ENCODE peak calls at places on chromosomes 4 and X, in five cellular contexts. One of them, this sample, is unnamed.

GRCh38 chrX:53440101-53440500 is 5.9 kb upstream of the HSD17B10 start:
- DNase-seq in K562: no peak
- DNase-seq in SK-N-SH: no peak
- DNase-seq in GM12878: no peak
- DNase-seq in HCT116: no peak
- DNase-seq in this sample: no peak

GRCh38 chrX:18994713-18995112 is 10.8 kb upstream of the PHKA2 start:
- DNase-seq in GM12878: no peak
- DNase-seq in SK-N-SH: no peak
- DNase-seq in HCT116: no peak
- DNase-seq in K562: no peak
- DNase-seq in this sample: peak; percentile 17

GRCh38 chr4:110484767-110485166 is 8.8 kb downstream of the ENPEP start:
- DNase-seq in GM12878: no peak
- DNase-seq in HCT116: no peak
- DNase-seq in K562: no peak
- DNase-seq in SK-N-SH: no peak
- DNase-seq in this sample: no peak

GRCh38 chr4:183204793-183205192 is 105.7 kb downstream of the WWC2 start:
- DNase-seq in HCT116: no peak
- DNase-seq in SK-N-SH: no peak
- DNase-seq in K562: no peak
- DNase-seq in GM12878: no peak
- DNase-seq in this sample: no peak

GRCh38 chr4:788006-788635 is 37.8 kb downstream of the CPLX1 start:
- DNase-seq in GM12878: no peak
- DNase-seq in HCT116: no peak
- DNase-seq in SK-N-SH: no peak
- DNase-seq in K562: no peak
- DNase-seq in this sample: no peak

GRCh38 chrX:20032201-20032600 is 41.3 kb upstream of the BCLAF3 start:
- DNase-seq in SK-N-SH: peak; percentile 35
- DNase-seq in GM12878: no peak
- DNase-seq in K562: no peak
- DNase-seq in HCT116: no peak
- DNase-seq in this sample: no peak

GRCh38 chr4:160038560-160038959 is 935.7 kb downstream of the RAPGEF2 start:
- DNase-seq in SK-N-SH: no peak
- DNase-seq in HCT116: no peak
- DNase-seq in K562: no peak
- DNase-seq in GM12878: no peak
- DNase-seq in this sample: no peak

GRCh38 chr4:1072830-1073446 is 40.4 kb downstream of the RNF212 start:
- DNase-seq in GM12878: no peak
- DNase-seq in SK-N-SH: peak; percentile 61
- DNase-seq in HCT116: peak; percentile 71
- DNase-seq in K562: peak; percentile 40
- DNase-seq in this sample: peak; percentile 72

GRCh38 chr4:168304744-168305459 is 13.7 kb downstream of the DDX60 start:
- DNase-seq in SK-N-SH: no peak
- DNase-seq in HCT116: no peak
- DNase-seq in K562: no peak
- DNase-seq in GM12878: no peak
- DNase-seq in this sample: no peak

GRCh38 chr4:137967480-137968190 is 274.5 kb downstream of the SLC7A11 start:
- DNase-seq in HCT116: no peak
- DNase-seq in GM12878: no peak
- DNase-seq in K562: peak; percentile 5
- DNase-seq in SK-N-SH: no peak
- DNase-seq in this sample: no peak

GRCh38 chrX:23008431-23009099 is 8.8 kb downstream of the DDX53 start:
- DNase-seq in SK-N-SH: peak; percentile 20
- DNase-seq in K562: no peak
- DNase-seq in GM12878: no peak
- DNase-seq in HCT116: peak; percentile 6
- DNase-seq in this sample: peak; percentile 1

GRCh38 chr4:142497606-142498005 is 348.5 kb downstream of the INPP4B start:
- DNase-seq in HCT116: no peak
- DNase-seq in K562: no peak
- DNase-seq in GM12878: no peak
- DNase-seq in SK-N-SH: no peak
- DNase-seq in this sample: no peak

GRCh38 chr4:48665555-48666186 is 114.4 kb downstream of the FRYL start:
- DNase-seq in GM12878: no peak
- DNase-seq in HCT116: peak; percentile 2
- DNase-seq in K562: no peak
- DNase-seq in SK-N-SH: no peak
- DNase-seq in this sample: no peak

GRCh38 chrX:63506320-63506719 is 155.2 kb upstream of the SPIN4 start:
- DNase-seq in GM12878: no peak
- DNase-seq in K562: no peak
- DNase-seq in SK-N-SH: peak; percentile 7
- DNase-seq in HCT116: peak; percentile 15
- DNase-seq in this sample: peak; percentile 15

GRCh38 chrX:115393271-115393670 is 103.8 kb downstream of the LUZP4 start:
- DNase-seq in HCT116: no peak
- DNase-seq in SK-N-SH: no peak
- DNase-seq in GM12878: no peak
- DNase-seq in K562: no peak
- DNase-seq in this sample: peak; percentile 46

GRCh38 chrX:85024044-85024443 is 20.4 kb downstream of the APOOL start:
- DNase-seq in SK-N-SH: no peak
- DNase-seq in HCT116: no peak
- DNase-seq in K562: no peak
- DNase-seq in GM12878: no peak
- DNase-seq in this sample: no peak

GRCh38 chr4:123699823-123700822 is 303.5 kb downstream of the SPRY1 start:
- DNase-seq in K562: no peak
- DNase-seq in GM12878: no peak
- DNase-seq in SK-N-SH: no peak
- DNase-seq in HCT116: no peak
- DNase-seq in this sample: peak; percentile 31

GRCh38 chr4:116217781-116218180 is 867.6 kb downstream of the TRAM1L1 start:
- DNase-seq in SK-N-SH: no peak
- DNase-seq in HCT116: no peak
- DNase-seq in K562: no peak
- DNase-seq in GM12878: no peak
- DNase-seq in this sample: no peak

GRCh38 chr4:128229458-128229805 is 58.2 kb downstream of the PGRMC2 start:
- DNase-seq in K562: no peak
- DNase-seq in HCT116: no peak
- DNase-seq in SK-N-SH: no peak
- DNase-seq in GM12878: no peak
- DNase-seq in this sample: no peak
- TF ChIP-seq ZBTB33 in K562: no peak
- TF ChIP-seq ZBTB33 in HCT116: no peak
- TF ChIP-seq ZBTB33 in SK-N-SH: no peak
- TF ChIP-seq ZBTB33 in GM12878: no peak
- TF ChIP-seq ZBTB33 in this sample: no peak

DNA sequence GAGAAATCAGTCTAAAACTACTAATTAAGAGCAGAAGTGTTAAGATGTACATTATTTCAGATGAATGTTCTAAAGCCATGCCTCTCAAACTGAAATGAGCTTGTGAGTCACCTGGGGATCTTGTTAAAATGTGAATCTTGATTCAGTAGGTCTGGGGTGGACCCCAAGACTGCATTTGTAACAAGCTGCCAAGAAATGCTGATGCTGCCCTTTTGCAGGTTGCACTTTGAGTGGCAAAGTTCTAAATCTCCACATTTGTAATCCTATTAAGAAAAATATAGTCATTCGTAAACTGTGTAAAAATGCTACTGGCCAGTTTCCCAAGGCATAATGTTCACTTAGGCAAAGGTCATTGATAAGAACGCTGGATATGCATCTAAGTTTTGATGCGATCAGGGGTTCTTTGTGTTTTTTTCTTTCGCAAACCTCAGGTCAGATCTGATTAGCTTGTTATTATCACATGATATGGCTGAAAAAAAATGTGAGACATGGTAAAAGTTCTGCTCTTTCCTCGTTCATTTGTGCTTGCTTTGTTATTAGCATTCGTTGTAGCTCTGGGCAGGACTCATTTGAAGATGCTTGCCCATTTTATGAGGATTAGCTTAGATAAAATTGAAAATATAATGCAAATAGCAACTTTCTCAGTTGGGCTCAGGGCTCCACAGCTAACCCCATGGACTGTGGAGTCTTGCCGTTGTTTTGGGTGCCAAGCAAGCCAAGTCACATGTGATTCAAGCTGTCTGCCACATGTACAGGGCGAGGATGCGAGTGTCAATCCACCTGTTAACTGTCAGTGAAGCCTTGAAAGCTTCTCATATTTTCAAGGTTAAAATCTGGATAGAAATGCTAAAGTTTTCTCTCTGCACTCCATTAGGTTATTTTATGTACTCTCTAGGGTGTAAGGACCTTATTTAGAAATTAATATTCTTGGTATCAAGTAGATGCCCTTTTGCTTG is 12.1 kb downstream of the TBC1D1 start:
- DNase-seq in GM12878: no peak
- DNase-seq in SK-N-SH: no peak
- DNase-seq in K562: no peak
- DNase-seq in HCT116: no peak
- DNase-seq in this sample: no peak
- TF ChIP-seq ZBTB33 in GM12878: no peak
- TF ChIP-seq ZBTB33 in SK-N-SH: no peak
- TF ChIP-seq ZBTB33 in K562: no peak
- TF ChIP-seq ZBTB33 in HCT116: no peak
- TF ChIP-seq ZBTB33 in this sample: no peak

DNA sequence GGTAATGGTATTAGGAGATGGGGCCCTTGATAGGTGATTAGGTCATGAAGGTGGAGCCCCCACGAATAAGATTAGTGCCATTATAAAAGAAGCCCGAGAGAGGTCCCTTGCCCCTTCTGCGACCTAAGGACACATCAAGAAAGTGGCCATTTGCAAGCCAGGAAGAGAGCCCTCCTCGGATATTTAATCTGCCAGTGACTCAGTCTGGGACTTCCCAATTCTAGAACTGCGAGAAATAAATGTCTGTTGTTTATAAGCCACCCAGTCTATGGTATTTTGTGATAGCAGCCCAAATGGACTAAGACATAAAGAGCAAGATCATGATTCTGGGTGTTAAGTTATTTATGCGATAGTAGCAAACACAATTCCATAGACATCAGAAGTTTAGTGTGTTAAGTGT is 192.2 kb downstream of the LDB2 start:
- DNase-seq in HCT116: no peak
- DNase-seq in SK-N-SH: no peak
- DNase-seq in GM12878: no peak
- DNase-seq in K562: no peak
- DNase-seq in this sample: no peak
- TF ChIP-seq ZBTB33 in HCT116: no peak
- TF ChIP-seq ZBTB33 in SK-N-SH: no peak
- TF ChIP-seq ZBTB33 in GM12878: no peak
- TF ChIP-seq ZBTB33 in K562: no peak
- TF ChIP-seq ZBTB33 in this sample: no peak

DNA sequence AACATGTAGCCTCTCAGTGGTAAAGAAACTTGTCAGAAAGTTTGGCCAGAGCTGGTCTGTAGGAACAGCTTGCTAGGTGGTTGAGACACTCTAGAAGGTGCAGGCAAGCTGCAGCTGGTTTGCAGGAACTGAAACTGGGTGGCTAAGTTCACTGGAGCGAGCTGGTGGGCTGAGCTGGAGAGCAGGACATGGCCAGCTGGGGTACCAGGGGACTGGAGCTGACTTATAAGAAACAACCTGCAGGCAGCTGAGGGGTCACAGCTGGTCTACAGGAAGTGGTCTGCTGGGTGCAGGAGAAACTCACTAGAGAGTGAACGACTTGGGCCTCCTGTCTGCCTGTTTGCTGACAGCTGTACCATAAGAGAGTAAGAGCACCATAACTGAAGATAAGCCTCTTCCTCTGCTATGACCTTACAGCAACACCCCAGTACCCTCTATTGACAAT is 157.1 kb upstream of the LNX1 start:
- DNase-seq in SK-N-SH: no peak
- DNase-seq in HCT116: no peak
- DNase-seq in GM12878: peak; percentile 96
- DNase-seq in K562: no peak
- DNase-seq in this sample: no peak
- TF ChIP-seq ZBTB33 in SK-N-SH: no peak
- TF ChIP-seq ZBTB33 in HCT116: no peak
- TF ChIP-seq ZBTB33 in GM12878: no peak
- TF ChIP-seq ZBTB33 in K562: no peak
- TF ChIP-seq ZBTB33 in this sample: no peak

GRCh38 chr4:158841540-158841939 is 72.7 kb downstream of the FNIP2 start:
- DNase-seq in SK-N-SH: no peak
- DNase-seq in K562: no peak
- DNase-seq in GM12878: no peak
- DNase-seq in HCT116: no peak
- DNase-seq in this sample: no peak
- TF ChIP-seq ZBTB33 in SK-N-SH: no peak
- TF ChIP-seq ZBTB33 in K562: no peak
- TF ChIP-seq ZBTB33 in GM12878: no peak
- TF ChIP-seq ZBTB33 in HCT116: no peak
- TF ChIP-seq ZBTB33 in this sample: no peak

DNA sequence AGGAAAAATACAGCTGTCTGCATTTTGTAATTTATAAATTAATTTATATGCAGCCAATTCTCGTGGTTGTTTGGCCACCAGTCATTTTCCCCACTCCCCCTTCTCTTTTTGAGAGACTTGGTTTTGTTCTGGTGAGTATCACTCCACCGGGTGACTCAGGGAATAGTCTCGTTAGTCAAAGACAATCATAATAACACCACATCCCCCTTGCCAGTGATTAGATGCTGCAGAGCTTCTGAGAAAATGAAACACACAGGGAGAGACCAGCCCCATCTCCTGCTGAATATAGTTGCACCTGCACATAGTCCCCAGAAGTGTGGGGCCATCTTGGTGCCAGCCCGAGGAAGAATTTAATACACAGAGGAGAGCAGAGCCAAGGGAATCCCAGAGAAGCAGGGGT is 8.0 kb upstream of the FNIP2 start:
- DNase-seq in HCT116: no peak
- DNase-seq in GM12878: no peak
- DNase-seq in SK-N-SH: no peak
- DNase-seq in K562: no peak
- DNase-seq in this sample: no peak
- TF ChIP-seq ZBTB33 in HCT116: no peak
- TF ChIP-seq ZBTB33 in GM12878: no peak
- TF ChIP-seq ZBTB33 in SK-N-SH: no peak
- TF ChIP-seq ZBTB33 in K562: no peak
- TF ChIP-seq ZBTB33 in this sample: no peak